ENCODE peak calls at places on chromosomes 3 and 15, in nine cellular contexts. One of them, this sample, is unnamed.

GRCh38 chr3:31124368-31124767 is 229.9 kb upstream of the GADL1 start:
- DNase-seq in HFF-Myc: no peak
- DNase-seq in GM04504: no peak
- DNase-seq in AG09309: no peak
- DNase-seq in activated T-helper 1 cell treated with Interleukin-2 at 50 U/mL for 16 hours: no peak
- DNase-seq in GM06990: no peak
- DNase-seq in kidney glomerular epithelial cell: no peak
- DNase-seq in A673: no peak
- DNase-seq in iris pigment epithelial cell: no peak
- DNase-seq in this sample: no peak

GRCh38 chr3:60920519-60920918 is 330.7 kb downstream of the FHIT start:
- DNase-seq in activated T-helper 1 cell treated with Interleukin-2 at 50 U/mL for 16 hours: no peak
- DNase-seq in kidney glomerular epithelial cell: no peak
- DNase-seq in AG09309: no peak
- DNase-seq in GM04504: no peak
- DNase-seq in HFF-Myc: no peak
- DNase-seq in GM06990: no peak
- DNase-seq in A673: peak
- DNase-seq in iris pigment epithelial cell: no peak
- DNase-seq in this sample: no peak

GRCh38 chr3:168088106-168088722 is 7.5 kb downstream of the GOLIM4 start:
- DNase-seq in kidney glomerular epithelial cell: no peak
- DNase-seq in AG09309: no peak
- DNase-seq in A673: peak
- DNase-seq in GM04504: no peak
- DNase-seq in activated T-helper 1 cell treated with Interleukin-2 at 50 U/mL for 16 hours: no peak
- DNase-seq in GM06990: peak
- DNase-seq in HFF-Myc: no peak
- DNase-seq in iris pigment epithelial cell: no peak
- DNase-seq in this sample: no peak

GRCh38 chr3:65153850-65154512 is 466.2 kb upstream of the ADAMTS9 start:
- DNase-seq in AG09309: no peak
- DNase-seq in A673: no peak
- DNase-seq in GM04504: no peak
- DNase-seq in HFF-Myc: no peak
- DNase-seq in GM06990: no peak
- DNase-seq in activated T-helper 1 cell treated with Interleukin-2 at 50 U/mL for 16 hours: no peak
- DNase-seq in iris pigment epithelial cell: no peak
- DNase-seq in kidney glomerular epithelial cell: no peak
- DNase-seq in this sample: no peak

GRCh38 chr3:150329408-150329807 is 78.7 kb upstream of the TSC22D2 start:
- DNase-seq in iris pigment epithelial cell: no peak
- DNase-seq in AG09309: no peak
- DNase-seq in A673: no peak
- DNase-seq in activated T-helper 1 cell treated with Interleukin-2 at 50 U/mL for 16 hours: no peak
- DNase-seq in GM04504: no peak
- DNase-seq in kidney glomerular epithelial cell: no peak
- DNase-seq in GM06990: no peak
- DNase-seq in HFF-Myc: no peak
- DNase-seq in this sample: no peak

GRCh38 chr3:194407423-194407822 is 8.4 kb upstream of the GP5 start:
- DNase-seq in GM04504: no peak
- DNase-seq in activated T-helper 1 cell treated with Interleukin-2 at 50 U/mL for 16 hours: no peak
- DNase-seq in GM06990: no peak
- DNase-seq in iris pigment epithelial cell: peak
- DNase-seq in AG09309: no peak
- DNase-seq in A673: no peak
- DNase-seq in HFF-Myc: no peak
- DNase-seq in kidney glomerular epithelial cell: peak
- DNase-seq in this sample: no peak

GRCh38 chr15:74610302-74610951 is 5.2 kb upstream of the CLK3 start:
- DNase-seq in GM04504: no peak
- DNase-seq in kidney glomerular epithelial cell: no peak
- DNase-seq in iris pigment epithelial cell: no peak
- DNase-seq in A673: no peak
- DNase-seq in GM06990: no peak
- DNase-seq in AG09309: no peak
- DNase-seq in activated T-helper 1 cell treated with Interleukin-2 at 50 U/mL for 16 hours: no peak
- DNase-seq in HFF-Myc: no peak
- DNase-seq in this sample: no peak

GRCh38 chr3:77626157-77626556 is 586.3 kb downstream of the ROBO2 start:
- DNase-seq in HFF-Myc: no peak
- DNase-seq in GM06990: no peak
- DNase-seq in AG09309: no peak
- DNase-seq in kidney glomerular epithelial cell: no peak
- DNase-seq in activated T-helper 1 cell treated with Interleukin-2 at 50 U/mL for 16 hours: no peak
- DNase-seq in GM04504: no peak
- DNase-seq in A673: no peak
- DNase-seq in iris pigment epithelial cell: no peak
- DNase-seq in this sample: no peak

GRCh38 chr15:73988075-73988969 is 3.8 kb downstream of the STOML1 start:
- DNase-seq in HFF-Myc: no peak
- DNase-seq in GM06990: no peak
- DNase-seq in iris pigment epithelial cell: peak
- DNase-seq in activated T-helper 1 cell treated with Interleukin-2 at 50 U/mL for 16 hours: no peak
- DNase-seq in A673: no peak
- DNase-seq in GM04504: no peak
- DNase-seq in kidney glomerular epithelial cell: peak
- DNase-seq in AG09309: no peak
- DNase-seq in this sample: no peak

GRCh38 chr3:132343018-132343612 is 25.9 kb downstream of the ACP3 start:
- DNase-seq in HFF-Myc: peak
- DNase-seq in GM06990: no peak
- DNase-seq in activated T-helper 1 cell treated with Interleukin-2 at 50 U/mL for 16 hours: no peak
- DNase-seq in AG09309: peak
- DNase-seq in GM04504: peak
- DNase-seq in iris pigment epithelial cell: peak
- DNase-seq in A673: peak
- DNase-seq in kidney glomerular epithelial cell: peak
- DNase-seq in this sample: peak

GRCh38 chr3:141237701-141238521 is 6.3 kb downstream of the PXYLP1 start:
- DNase-seq in GM06990: no peak
- DNase-seq in iris pigment epithelial cell: no peak
- DNase-seq in HFF-Myc: no peak
- DNase-seq in activated T-helper 1 cell treated with Interleukin-2 at 50 U/mL for 16 hours: no peak
- DNase-seq in GM04504: no peak
- DNase-seq in AG09309: no peak
- DNase-seq in kidney glomerular epithelial cell: no peak
- DNase-seq in A673: no peak
- DNase-seq in this sample: no peak

GRCh38 chr15:31308185-31308639 is 18.4 kb upstream of the KLF13 start:
- DNase-seq in AG09309: no peak
- DNase-seq in iris pigment epithelial cell: no peak
- DNase-seq in A673: no peak
- DNase-seq in GM04504: no peak
- DNase-seq in GM06990: peak
- DNase-seq in activated T-helper 1 cell treated with Interleukin-2 at 50 U/mL for 16 hours: no peak
- DNase-seq in kidney glomerular epithelial cell: no peak
- DNase-seq in HFF-Myc: no peak
- DNase-seq in this sample: no peak

GRCh38 chr3:146543461-146544012 is 870 bp downstream of the PLSCR1 start:
- DNase-seq in GM04504: no peak
- DNase-seq in A673: peak
- DNase-seq in AG09309: no peak
- DNase-seq in HFF-Myc: no peak
- DNase-seq in activated T-helper 1 cell treated with Interleukin-2 at 50 U/mL for 16 hours: no peak
- DNase-seq in kidney glomerular epithelial cell: peak
- DNase-seq in iris pigment epithelial cell: peak
- DNase-seq in GM06990: no peak
- DNase-seq in this sample: no peak

GRCh38 chr3:162014284-162014683 is 517.7 kb downstream of the OTOL1 start:
- DNase-seq in GM04504: no peak
- DNase-seq in GM06990: no peak
- DNase-seq in activated T-helper 1 cell treated with Interleukin-2 at 50 U/mL for 16 hours: no peak
- DNase-seq in A673: peak
- DNase-seq in kidney glomerular epithelial cell: no peak
- DNase-seq in HFF-Myc: no peak
- DNase-seq in AG09309: no peak
- DNase-seq in iris pigment epithelial cell: no peak
- DNase-seq in this sample: no peak

GRCh38 chr3:151393146-151393831 is 8.7 kb upstream of the P2RY12 start:
- DNase-seq in A673: peak
- DNase-seq in iris pigment epithelial cell: no peak
- DNase-seq in GM04504: no peak
- DNase-seq in AG09309: no peak
- DNase-seq in kidney glomerular epithelial cell: no peak
- DNase-seq in HFF-Myc: no peak
- DNase-seq in GM06990: no peak
- DNase-seq in activated T-helper 1 cell treated with Interleukin-2 at 50 U/mL for 16 hours: no peak
- DNase-seq in this sample: no peak

GRCh38 chr3:139499536-139499935 is 23.2 kb upstream of the RBP2 start:
- DNase-seq in GM06990: no peak
- DNase-seq in activated T-helper 1 cell treated with Interleukin-2 at 50 U/mL for 16 hours: no peak
- DNase-seq in AG09309: no peak
- DNase-seq in kidney glomerular epithelial cell: no peak
- DNase-seq in iris pigment epithelial cell: no peak
- DNase-seq in GM04504: no peak
- DNase-seq in HFF-Myc: no peak
- DNase-seq in A673: no peak
- DNase-seq in this sample: no peak

GRCh38 chr3:45972534-45973402 is 22.9 kb downstream of the FYCO1 start:
- DNase-seq in A673: no peak
- DNase-seq in GM06990: no peak
- DNase-seq in iris pigment epithelial cell: peak
- DNase-seq in activated T-helper 1 cell treated with Interleukin-2 at 50 U/mL for 16 hours: no peak
- DNase-seq in GM04504: peak
- DNase-seq in HFF-Myc: no peak
- DNase-seq in AG09309: peak
- DNase-seq in kidney glomerular epithelial cell: peak
- DNase-seq in this sample: peak

GRCh38 chr15:34262362-34262761 is 37.5 kb downstream of the EMC4 start:
- DNase-seq in AG09309: no peak
- DNase-seq in iris pigment epithelial cell: no peak
- DNase-seq in GM04504: no peak
- DNase-seq in activated T-helper 1 cell treated with Interleukin-2 at 50 U/mL for 16 hours: no peak
- DNase-seq in GM06990: no peak
- DNase-seq in kidney glomerular epithelial cell: no peak
- DNase-seq in A673: no peak
- DNase-seq in HFF-Myc: no peak
- DNase-seq in this sample: no peak

GRCh38 chr3:4394048-4394447 is 73.0 kb downstream of the SUMF1 start:
- DNase-seq in activated T-helper 1 cell treated with Interleukin-2 at 50 U/mL for 16 hours: no peak
- DNase-seq in GM06990: no peak
- DNase-seq in GM04504: no peak
- DNase-seq in iris pigment epithelial cell: peak
- DNase-seq in HFF-Myc: no peak
- DNase-seq in AG09309: no peak
- DNase-seq in kidney glomerular epithelial cell: no peak
- DNase-seq in A673: peak
- DNase-seq in this sample: no peak

GRCh38 chr3:172307143-172307560 is 141.1 kb downstream of the GHSR start:
- DNase-seq in GM06990: no peak
- DNase-seq in activated T-helper 1 cell treated with Interleukin-2 at 50 U/mL for 16 hours: no peak
- DNase-seq in AG09309: no peak
- DNase-seq in HFF-Myc: no peak
- DNase-seq in kidney glomerular epithelial cell: no peak
- DNase-seq in GM04504: no peak
- DNase-seq in iris pigment epithelial cell: peak
- DNase-seq in A673: no peak
- DNase-seq in this sample: peak

GRCh38 chr15:100919481-100920405 is 586 bp downstream of the LRRK1 start:
- DNase-seq in activated T-helper 1 cell treated with Interleukin-2 at 50 U/mL for 16 hours: no peak
- DNase-seq in AG09309: no peak
- DNase-seq in A673: peak
- DNase-seq in kidney glomerular epithelial cell: no peak
- DNase-seq in GM04504: no peak
- DNase-seq in GM06990: peak
- DNase-seq in iris pigment epithelial cell: peak
- DNase-seq in HFF-Myc: no peak
- DNase-seq in this sample: no peak

GRCh38 chr3:149122716-149123578 is 6.5 kb upstream of the HPS3 start:
- DNase-seq in GM06990: no peak
- DNase-seq in iris pigment epithelial cell: peak
- DNase-seq in GM04504: no peak
- DNase-seq in activated T-helper 1 cell treated with Interleukin-2 at 50 U/mL for 16 hours: no peak
- DNase-seq in kidney glomerular epithelial cell: no peak
- DNase-seq in AG09309: no peak
- DNase-seq in HFF-Myc: no peak
- DNase-seq in A673: no peak
- DNase-seq in this sample: no peak

GRCh38 chr15:33729648-33730047 is 238.6 kb upstream of the CHRM5 start:
- DNase-seq in activated T-helper 1 cell treated with Interleukin-2 at 50 U/mL for 16 hours: no peak
- DNase-seq in AG09309: no peak
- DNase-seq in GM04504: no peak
- DNase-seq in iris pigment epithelial cell: peak
- DNase-seq in GM06990: no peak
- DNase-seq in kidney glomerular epithelial cell: peak
- DNase-seq in A673: no peak
- DNase-seq in HFF-Myc: no peak
- DNase-seq in this sample: no peak

GRCh38 chr3:196867155-196867506 is 589 bp upstream of the SENP5 start:
- DNase-seq in A673: no peak
- DNase-seq in HFF-Myc: no peak
- DNase-seq in iris pigment epithelial cell: no peak
- DNase-seq in kidney glomerular epithelial cell: no peak
- DNase-seq in AG09309: no peak
- DNase-seq in GM06990: no peak
- DNase-seq in GM04504: no peak
- DNase-seq in activated T-helper 1 cell treated with Interleukin-2 at 50 U/mL for 16 hours: no peak
- DNase-seq in this sample: no peak

GRCh38 chr3:177015881-177016280 is 181.4 kb downstream of the TBL1XR1 start:
- DNase-seq in A673: no peak
- DNase-seq in activated T-helper 1 cell treated with Interleukin-2 at 50 U/mL for 16 hours: no peak
- DNase-seq in AG09309: no peak
- DNase-seq in HFF-Myc: no peak
- DNase-seq in GM06990: no peak
- DNase-seq in iris pigment epithelial cell: no peak
- DNase-seq in GM04504: no peak
- DNase-seq in kidney glomerular epithelial cell: no peak
- DNase-seq in this sample: no peak

GRCh38 chr3:82087958-82088357 is 326.5 kb upstream of the GBE1 start:
- DNase-seq in A673: no peak
- DNase-seq in kidney glomerular epithelial cell: peak
- DNase-seq in GM06990: no peak
- DNase-seq in GM04504: peak
- DNase-seq in activated T-helper 1 cell treated with Interleukin-2 at 50 U/mL for 16 hours: no peak
- DNase-seq in HFF-Myc: no peak
- DNase-seq in iris pigment epithelial cell: peak
- DNase-seq in AG09309: peak
- DNase-seq in this sample: peak

GRCh38 chr15:35596261-35596660 is 50.3 kb upstream of the DPH6 start:
- DNase-seq in A673: no peak
- DNase-seq in GM06990: no peak
- DNase-seq in HFF-Myc: no peak
- DNase-seq in GM04504: no peak
- DNase-seq in kidney glomerular epithelial cell: no peak
- DNase-seq in iris pigment epithelial cell: peak
- DNase-seq in AG09309: no peak
- DNase-seq in activated T-helper 1 cell treated with Interleukin-2 at 50 U/mL for 16 hours: no peak
- DNase-seq in this sample: no peak

GRCh38 chr15:59278120-59278519 is 71.5 kb downstream of the LDHAL6B start:
- DNase-seq in HFF-Myc: no peak
- DNase-seq in kidney glomerular epithelial cell: no peak
- DNase-seq in A673: no peak
- DNase-seq in AG09309: no peak
- DNase-seq in activated T-helper 1 cell treated with Interleukin-2 at 50 U/mL for 16 hours: no peak
- DNase-seq in GM06990: no peak
- DNase-seq in iris pigment epithelial cell: no peak
- DNase-seq in GM04504: no peak
- DNase-seq in this sample: no peak

GRCh38 chr15:47737424-47737823 is 20.1 kb downstream of the SEMA6D start:
- DNase-seq in A673: peak
- DNase-seq in HFF-Myc: no peak
- DNase-seq in iris pigment epithelial cell: peak
- DNase-seq in activated T-helper 1 cell treated with Interleukin-2 at 50 U/mL for 16 hours: no peak
- DNase-seq in GM06990: no peak
- DNase-seq in AG09309: no peak
- DNase-seq in GM04504: no peak
- DNase-seq in kidney glomerular epithelial cell: no peak
- DNase-seq in this sample: no peak

GRCh38 chr3:101813817-101814440 is 34.9 kb downstream of the NXPE3 start:
- DNase-seq in AG09309: no peak
- DNase-seq in activated T-helper 1 cell treated with Interleukin-2 at 50 U/mL for 16 hours: no peak
- DNase-seq in GM06990: no peak
- DNase-seq in HFF-Myc: no peak
- DNase-seq in iris pigment epithelial cell: peak
- DNase-seq in kidney glomerular epithelial cell: peak
- DNase-seq in GM04504: no peak
- DNase-seq in A673: peak
- DNase-seq in this sample: no peak